ENCODE peak calls at places on chromosomes 12 and 14, in seven cellular contexts. A is astrocyte; K is GM13976; V is dermis blood vessel endothelial cell; G is Karpas-422; R is stimulated activated CD4-positive, alpha-beta T cell treated with anti-CD3 and anti-CD28 coated beads, Interleukin-12 subunit alpha, Interleukin-12 subunit beta, amount 100 ng/mL, for 4 hours; Y is heart left ventricle. U is an unnamed sample.

GRCh38 chr12:79527498-79527897 is 163.3 kb downstream of the PAWR start:
- DNase-seq in V (no peak), G (no peak), Y (no peak), K (no peak), A (no peak), R (no peak), U (no peak)

GRCh38 chr12:112822056-112822455 is 30.5 kb downstream of the RPH3A start:
- DNase-seq in V (no peak), A (no peak), Y (no peak), G (no peak), K (no peak), R (no peak), U (no peak)

GRCh38 chr12:118714051-118714460 is 267.3 kb upstream of the SRRM4 start:
- DNase-seq in A (no peak), K (peak; percentile 61), G (peak; percentile 86), Y (no peak), V (peak; percentile 3), R (no peak), U (no peak)

GRCh38 chr14:53180272-53181221 is 27.4 kb upstream of the DDHD1 start:
- DNase-seq in V (peak; percentile 23), K (peak; percentile 25), A (no peak), R (peak; percentile 12), Y (no peak), G (peak; percentile 47), U (peak; percentile 39)

GRCh38 chr14:68649461-68650189 is 143.2 kb downstream of the ZFP36L1 start:
- DNase-seq in K (no peak), A (peak; percentile 67), V (no peak), Y (no peak), R (no peak), G (no peak), U (no peak)

GRCh38 chr12:32163596-32163995 is 56.9 kb downstream of the BICD1 start:
- DNase-seq in K (no peak), A (no peak), R (no peak), V (peak; percentile 72), G (no peak), Y (no peak), U (no peak)

GRCh38 chr12:122421263-122421814 is 1.1 kb downstream of the CLIP1 start:
- DNase-seq in V (peak; percentile 63), R (no peak), Y (peak; percentile 43), A (peak; percentile 52), K (no peak), G (peak; percentile 64), U (no peak)

GRCh38 chr14:23300687-23301223 is 1.9 kb downstream of the PPP1R3E start:
- DNase-seq in V (peak; percentile 43), R (peak; percentile 16), A (no peak), Y (peak; percentile 73), K (no peak), G (no peak), U (no peak)

GRCh38 chr14:50974118-50974517 is 29.8 kb upstream of the PYGL start:
- DNase-seq in R (no peak), V (no peak), G (no peak), A (no peak), Y (no peak), K (no peak), U (no peak)

GRCh38 chr12:131217024-131217586 is 263.4 kb downstream of the ADGRD1 start:
- DNase-seq in G (no peak), R (no peak), K (no peak), Y (no peak), A (no peak), V (no peak), U (no peak)

GRCh38 chr12:87801860-87802720 is 227.1 kb downstream of the C12orf50 start:
- DNase-seq in Y (no peak), R (no peak), K (no peak), G (no peak), V (peak; percentile 36), A (peak; percentile 41), U (no peak)

GRCh38 chr14:37147310-37147875 is 25.0 kb downstream of the SLC25A21 start:
- DNase-seq in G (no peak), A (peak; percentile 36), V (no peak), Y (no peak), R (no peak), K (no peak), U (no peak)

GRCh38 chr12:89693639-89694202 is 14.9 kb downstream of the ATP2B1 start:
- DNase-seq in A (peak; percentile 75), K (no peak), V (peak; percentile 10), Y (no peak), G (no peak), R (no peak), U (no peak)

GRCh38 chr14:73743431-73743931 is 29.3 kb upstream of the PNMA1 start:
- DNase-seq in K (no peak), V (peak; percentile 70), A (no peak), Y (no peak), R (peak; percentile 59), G (no peak), U (no peak)

GRCh38 chr12:116432321-116432750 is 126.8 kb upstream of the MAP1LC3B2 start:
- DNase-seq in R (no peak), A (no peak), Y (no peak), K (no peak), G (no peak), V (no peak), U (no peak)

GRCh38 chr14:35992816-35993511 is 166.8 kb downstream of the BRMS1L start:
- DNase-seq in R (no peak), A (no peak), G (peak; percentile 80), V (no peak), K (no peak), Y (no peak), U (no peak)

GRCh38 chr14:58092231-58092630 is 59.8 kb downstream of the ARMH4 start:
- DNase-seq in K (no peak), V (no peak), A (no peak), Y (no peak), G (no peak), R (no peak), U (no peak)

GRCh38 chr14:42527141-42527540 is 920.5 kb downstream of the LRFN5 start:
- DNase-seq in K (no peak), V (no peak), G (no peak), Y (no peak), A (no peak), R (no peak), U (no peak)

GRCh38 chr14:67514203-67514607 is 18.9 kb upstream of the PLEKHH1 start:
- DNase-seq in A (no peak), V (no peak), G (peak; percentile 53), R (no peak), Y (no peak), K (no peak), U (no peak)

GRCh38 chr12:56084958-56085543 is 5.1 kb downstream of the ERBB3 start:
- DNase-seq in R (no peak), A (no peak), K (no peak), G (peak; percentile 65), V (peak; percentile 53), Y (no peak), U (no peak)

GRCh38 chr12:6434205-6435180 is 10.3 kb upstream of the CD27 start:
- DNase-seq in A (no peak), K (no peak), R (no peak), Y (no peak), G (peak; percentile 82), V (no peak), U (peak; percentile 47)

GRCh38 chr14:49134940-49135339 is 451.2 kb downstream of the RPS29 start:
- DNase-seq in R (no peak), Y (no peak), K (no peak), V (no peak), A (no peak), G (peak; percentile 44), U (no peak)

GRCh38 chr12:52217223-52217622 is 15.8 kb upstream of the KRT7 start:
- DNase-seq in Y (peak; percentile 57), A (no peak), R (no peak), G (no peak), K (no peak), V (peak; percentile 49), U (no peak)

GRCh38 chr12:21183721-21184275 is 52.8 kb downstream of the SLCO1B1 start:
- DNase-seq in Y (no peak), A (peak; percentile 18), K (no peak), V (no peak), G (no peak), R (no peak), U (no peak)

GRCh38 chr12:112304411-112304810 is 77.8 kb downstream of the HECTD4 start:
- DNase-seq in R (no peak), K (no peak), A (no peak), Y (no peak), V (no peak), G (no peak), U (no peak)

GRCh38 chr12:112473056-112473455 is 54.3 kb downstream of the PTPN11 start:
- DNase-seq in Y (no peak), G (peak; percentile 63), V (peak; percentile 28), K (no peak), R (no peak), A (no peak), U (no peak)

GRCh38 chr12:123150804-123151678 is at the start of gene PITPNM2:
- DNase-seq in R (peak; percentile 62), A (no peak), G (peak; percentile 47), K (peak; percentile 85), Y (peak; percentile 71), V (peak; percentile 77), U (peak; percentile 68)

GRCh38 chr12:47782372-47782770 is 9.3 kb downstream of the SLC48A1 start:
- DNase-seq in A (no peak), V (peak; percentile 51), K (no peak), G (no peak), Y (no peak), R (no peak), U (no peak)

GRCh38 chr12:45049912-45050318 is 984 bp downstream of the DBX2 start:
- DNase-seq in Y (no peak), R (no peak), V (no peak), G (no peak), A (no peak), K (no peak), U (no peak)

GRCh38 chr12:108063192-108063591 is 65.9 kb upstream of the WSCD2 start:
- DNase-seq in G (peak; percentile 81), V (peak; percentile 57), A (no peak), Y (no peak), K (peak; percentile 23), R (no peak), U (no peak)